ENCODE peak calls at places on chromosomes 5 and 9, in eight cellular contexts. One of them, this sample, is unnamed.
A peak's percentile ranks its signal among the peaks of the same experiment; 100 is the strongest.

GRCh38 chr5:74634611-74635286 is 5.8 kb downstream of the ENC1 start:
- DNase-seq in HCT116: no peak
- DNase-seq in lung: no peak
- DNase-seq in Peyer's patch: no peak
- DNase-seq in astrocyte: no peak
- DNase-seq in left ventricle myocardium inferior: no peak
- DNase-seq in fibroblast of lung: peak; percentile 48
- DNase-seq in upper lobe of left lung: no peak
- DNase-seq in this sample: no peak

GRCh38 chr9:20538956-20539355 is 83.3 kb downstream of the MLLT3 start:
- DNase-seq in lung: no peak
- DNase-seq in fibroblast of lung: peak; percentile 20
- DNase-seq in Peyer's patch: no peak
- DNase-seq in upper lobe of left lung: no peak
- DNase-seq in left ventricle myocardium inferior: no peak
- DNase-seq in astrocyte: no peak
- DNase-seq in HCT116: no peak
- DNase-seq in this sample: no peak

GRCh38 chr5:93922551-93922950 is 181.2 kb upstream of the POU5F2 start:
- DNase-seq in Peyer's patch: no peak
- DNase-seq in left ventricle myocardium inferior: no peak
- DNase-seq in astrocyte: no peak
- DNase-seq in fibroblast of lung: no peak
- DNase-seq in HCT116: no peak
- DNase-seq in lung: no peak
- DNase-seq in upper lobe of left lung: no peak
- DNase-seq in this sample: no peak

GRCh38 chr5:132479073-132479811 is 11.3 kb downstream of the IRF1 start:
- DNase-seq in lung: no peak
- DNase-seq in upper lobe of left lung: no peak
- DNase-seq in HCT116: no peak
- DNase-seq in astrocyte: no peak
- DNase-seq in fibroblast of lung: no peak
- DNase-seq in Peyer's patch: peak; percentile 24
- DNase-seq in left ventricle myocardium inferior: no peak
- DNase-seq in this sample: no peak

GRCh38 chr5:172283862-172284274 is 304 bp upstream of the UBTD2 start:
- DNase-seq in Peyer's patch: peak; percentile 91
- DNase-seq in fibroblast of lung: peak; percentile 78
- DNase-seq in astrocyte: peak; percentile 61
- DNase-seq in HCT116: no peak
- DNase-seq in lung: peak; percentile 85
- DNase-seq in upper lobe of left lung: peak; percentile 98
- DNase-seq in left ventricle myocardium inferior: peak; percentile 90
- DNase-seq in this sample: peak; percentile 91

GRCh38 chr9:19785230-19785629 is 3.6 kb downstream of the SLC24A2 start:
- DNase-seq in lung: no peak
- DNase-seq in HCT116: no peak
- DNase-seq in upper lobe of left lung: no peak
- DNase-seq in Peyer's patch: no peak
- DNase-seq in astrocyte: no peak
- DNase-seq in left ventricle myocardium inferior: no peak
- DNase-seq in fibroblast of lung: no peak
- DNase-seq in this sample: no peak

GRCh38 chr9:84670106-84670800 is 724 bp downstream of the NTRK2 start:
- DNase-seq in fibroblast of lung: peak; percentile 21
- DNase-seq in astrocyte: peak; percentile 2
- DNase-seq in lung: no peak
- DNase-seq in HCT116: no peak
- DNase-seq in Peyer's patch: no peak
- DNase-seq in left ventricle myocardium inferior: peak; percentile 30
- DNase-seq in upper lobe of left lung: peak; percentile 80
- DNase-seq in this sample: no peak

GRCh38 chr5:28082610-28083009 is 1044.2 kb upstream of the CDH9 start:
- DNase-seq in fibroblast of lung: no peak
- DNase-seq in lung: no peak
- DNase-seq in left ventricle myocardium inferior: no peak
- DNase-seq in astrocyte: no peak
- DNase-seq in upper lobe of left lung: peak; percentile 45
- DNase-seq in Peyer's patch: no peak
- DNase-seq in HCT116: no peak
- DNase-seq in this sample: no peak

GRCh38 chr5:175738126-175738525 is 80.3 kb downstream of the HRH2 start:
- DNase-seq in astrocyte: no peak
- DNase-seq in Peyer's patch: no peak
- DNase-seq in left ventricle myocardium inferior: no peak
- DNase-seq in upper lobe of left lung: no peak
- DNase-seq in lung: no peak
- DNase-seq in fibroblast of lung: no peak
- DNase-seq in HCT116: no peak
- DNase-seq in this sample: no peak

GRCh38 chr5:2805080-2805479 is 53.6 kb upstream of the IRX2 start:
- DNase-seq in fibroblast of lung: no peak
- DNase-seq in astrocyte: no peak
- DNase-seq in HCT116: no peak
- DNase-seq in lung: peak; percentile 69
- DNase-seq in upper lobe of left lung: no peak
- DNase-seq in Peyer's patch: no peak
- DNase-seq in left ventricle myocardium inferior: no peak
- DNase-seq in this sample: no peak

GRCh38 chr9:37960631-37961030 is 56.7 kb upstream of the SLC25A51 start:
- DNase-seq in upper lobe of left lung: no peak
- DNase-seq in Peyer's patch: no peak
- DNase-seq in fibroblast of lung: no peak
- DNase-seq in left ventricle myocardium inferior: no peak
- DNase-seq in HCT116: no peak
- DNase-seq in astrocyte: no peak
- DNase-seq in lung: no peak
- DNase-seq in this sample: no peak

GRCh38 chr9:121989010-121989409 is 104.1 kb downstream of the TTLL11 start:
- DNase-seq in upper lobe of left lung: no peak
- DNase-seq in astrocyte: no peak
- DNase-seq in lung: no peak
- DNase-seq in Peyer's patch: no peak
- DNase-seq in fibroblast of lung: no peak
- DNase-seq in HCT116: no peak
- DNase-seq in left ventricle myocardium inferior: no peak
- DNase-seq in this sample: peak; percentile 29

GRCh38 chr5:38657020-38657419 is 100.6 kb upstream of the LIFR start:
- DNase-seq in fibroblast of lung: no peak
- DNase-seq in upper lobe of left lung: no peak
- DNase-seq in astrocyte: no peak
- DNase-seq in Peyer's patch: no peak
- DNase-seq in lung: no peak
- DNase-seq in HCT116: no peak
- DNase-seq in left ventricle myocardium inferior: no peak
- DNase-seq in this sample: no peak

GRCh38 chr5:6469836-6470235 is 21.2 kb downstream of the UBE2QL1 start:
- DNase-seq in fibroblast of lung: no peak
- DNase-seq in left ventricle myocardium inferior: no peak
- DNase-seq in astrocyte: no peak
- DNase-seq in Peyer's patch: no peak
- DNase-seq in HCT116: no peak
- DNase-seq in lung: no peak
- DNase-seq in upper lobe of left lung: no peak
- DNase-seq in this sample: no peak

GRCh38 chr5:67141644-67142043 is 55.0 kb downstream of the CD180 start:
- DNase-seq in upper lobe of left lung: no peak
- DNase-seq in lung: no peak
- DNase-seq in Peyer's patch: no peak
- DNase-seq in left ventricle myocardium inferior: no peak
- DNase-seq in fibroblast of lung: no peak
- DNase-seq in astrocyte: no peak
- DNase-seq in HCT116: no peak
- DNase-seq in this sample: no peak

GRCh38 chr9:101848485-101848919 is 110.1 kb upstream of the GRIN3A start:
- DNase-seq in upper lobe of left lung: no peak
- DNase-seq in left ventricle myocardium inferior: no peak
- DNase-seq in HCT116: no peak
- DNase-seq in lung: no peak
- DNase-seq in astrocyte: peak; percentile 15
- DNase-seq in fibroblast of lung: peak; percentile 28
- DNase-seq in Peyer's patch: no peak
- DNase-seq in this sample: no peak

GRCh38 chr5:10934789-10935355 is 173.8 kb upstream of the DAP start:
- DNase-seq in astrocyte: no peak
- DNase-seq in HCT116: no peak
- DNase-seq in left ventricle myocardium inferior: no peak
- DNase-seq in Peyer's patch: no peak
- DNase-seq in fibroblast of lung: no peak
- DNase-seq in lung: no peak
- DNase-seq in upper lobe of left lung: peak; percentile 23
- DNase-seq in this sample: no peak

GRCh38 chr5:154534457-154535050 is 56.5 kb upstream of the HAND1 start:
- DNase-seq in HCT116: no peak
- DNase-seq in upper lobe of left lung: no peak
- DNase-seq in lung: no peak
- DNase-seq in fibroblast of lung: no peak
- DNase-seq in Peyer's patch: no peak
- DNase-seq in left ventricle myocardium inferior: no peak
- DNase-seq in astrocyte: no peak
- DNase-seq in this sample: no peak

DNA sequence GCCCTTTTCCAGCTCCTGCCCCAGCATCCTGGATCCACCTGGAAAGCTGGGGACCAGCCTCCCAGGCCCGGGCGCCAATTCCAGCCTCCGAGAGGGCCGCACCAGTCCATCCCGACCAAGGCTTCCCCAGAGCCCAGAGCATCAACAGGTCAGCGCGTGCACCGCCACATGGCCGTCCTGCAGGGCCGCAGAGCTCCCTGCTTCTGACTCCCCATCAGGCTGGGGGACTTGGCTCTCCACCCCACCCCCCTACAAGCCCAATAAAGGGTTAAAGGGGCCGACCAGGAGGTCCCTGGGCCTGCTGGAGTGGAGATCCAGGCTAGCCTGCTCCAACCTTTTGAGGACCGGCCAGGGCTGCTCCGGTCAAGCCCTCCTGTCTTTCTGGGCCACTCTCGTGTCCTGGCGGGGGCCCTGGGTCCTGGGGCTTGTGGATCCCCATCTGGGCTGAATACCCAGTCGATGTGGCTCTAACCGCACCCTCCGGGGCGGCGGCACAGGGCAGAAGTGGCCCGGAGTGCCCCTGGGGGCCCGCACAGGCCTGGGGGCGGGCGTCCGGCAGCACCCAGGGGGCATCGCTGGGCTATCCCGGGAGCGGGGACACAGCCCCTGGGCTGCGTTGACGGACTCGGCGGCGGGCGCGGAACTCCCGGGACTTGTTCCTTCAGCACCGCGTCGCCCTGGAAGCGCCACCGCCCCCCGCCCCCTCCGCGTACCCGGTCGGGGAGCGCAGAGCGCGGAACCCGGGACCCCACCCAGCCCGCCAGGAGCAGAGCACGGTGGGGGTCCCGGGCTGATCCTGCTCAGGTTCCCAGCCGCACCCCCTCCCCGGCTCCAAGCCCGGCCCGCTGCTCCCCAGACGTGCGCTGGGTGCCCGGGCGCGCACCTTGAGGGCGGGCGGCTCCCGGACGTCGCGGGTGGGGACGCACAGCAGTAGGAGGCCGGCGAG is 590 bp downstream of the ENTPD2 start:
- DNase-seq in Peyer's patch: no peak
- DNase-seq in astrocyte: no peak
- DNase-seq in lung: no peak
- DNase-seq in left ventricle myocardium inferior: no peak
- DNase-seq in HCT116: no peak
- DNase-seq in fibroblast of lung: no peak
- DNase-seq in upper lobe of left lung: peak; percentile 87
- DNase-seq in this sample: no peak
- H3K27me3 ChIP-seq in Peyer's patch: peaks cover 21% of the 10 kb centered on the region
- H3K27me3 ChIP-seq in astrocyte: peaks cover 25% of the 10 kb centered on the region
- H3K27me3 ChIP-seq in lung: peaks cover 4% of the 10 kb centered on the region
- H3K27me3 ChIP-seq in left ventricle myocardium inferior: peaks cover 64% of the 10 kb centered on the region
- H3K27me3 ChIP-seq in HCT116: no peaks in the 10 kb centered on the region
- H3K27me3 ChIP-seq in fibroblast of lung: peaks cover 22% of the 10 kb centered on the region
- H3K27me3 ChIP-seq in upper lobe of left lung: no peaks in the 10 kb centered on the region
- H3K27me3 ChIP-seq in this sample: peaks cover 9% of the 10 kb centered on the region

DNA sequence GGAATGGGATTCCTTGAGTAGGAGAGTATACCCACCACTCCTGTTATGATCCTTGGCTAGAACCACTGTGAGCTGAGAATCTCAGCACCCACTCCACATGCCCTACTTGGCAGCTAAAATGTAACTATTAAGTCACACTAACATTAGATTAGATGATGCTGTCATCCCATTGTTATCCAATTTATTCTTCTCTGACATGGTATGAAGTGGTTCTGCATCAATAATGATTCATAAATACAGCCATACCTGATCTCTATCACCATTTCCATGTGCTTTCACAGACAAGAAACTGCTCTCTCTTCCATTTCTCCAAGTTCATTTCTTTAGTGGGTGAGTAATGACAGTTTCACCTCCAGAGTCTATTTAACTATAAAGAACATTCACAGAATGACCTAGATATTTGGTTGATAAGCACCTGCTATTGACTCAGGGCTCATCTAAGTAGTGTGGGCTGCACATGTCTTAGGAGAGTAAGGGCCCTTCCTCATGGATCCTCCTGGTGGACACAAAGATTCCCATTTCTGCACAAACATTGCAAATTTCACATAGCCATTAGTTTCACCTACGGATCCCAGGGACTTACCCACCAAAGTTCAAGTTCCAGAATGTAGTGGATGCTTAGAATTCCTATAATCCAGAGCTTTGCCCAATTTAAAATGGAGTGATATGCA is 187.9 kb downstream of the EBF1 start:
- DNase-seq in left ventricle myocardium inferior: no peak
- DNase-seq in Peyer's patch: no peak
- DNase-seq in lung: no peak
- DNase-seq in upper lobe of left lung: no peak
- DNase-seq in HCT116: no peak
- DNase-seq in astrocyte: peak; percentile 6
- DNase-seq in fibroblast of lung: peak; percentile 10
- DNase-seq in this sample: peak; percentile 40
- TF ChIP-seq CTCF in left ventricle myocardium inferior: no peak
- TF ChIP-seq CTCF in Peyer's patch: no peak
- TF ChIP-seq CTCF in lung: no peak
- TF ChIP-seq CTCF in upper lobe of left lung: no peak
- TF ChIP-seq CTCF in HCT116: no peak
- TF ChIP-seq CTCF in astrocyte: no peak
- TF ChIP-seq CTCF in fibroblast of lung: no peak
- TF ChIP-seq CTCF in this sample: peak; percentile 34

GRCh38 chr5:107461770-107462169 is 209.0 kb downstream of the EFNA5 start:
- DNase-seq in lung: no peak
- DNase-seq in astrocyte: no peak
- DNase-seq in Peyer's patch: no peak
- DNase-seq in HCT116: no peak
- DNase-seq in fibroblast of lung: no peak
- DNase-seq in upper lobe of left lung: no peak
- DNase-seq in left ventricle myocardium inferior: no peak
- DNase-seq in this sample: no peak
- H3K4me1 ChIP-seq in lung: no peaks in the 10 kb centered on the region
- H3K4me1 ChIP-seq in astrocyte: peaks cover 12% of the 10 kb centered on the region
- H3K4me1 ChIP-seq in Peyer's patch: no peaks in the 10 kb centered on the region
- H3K4me1 ChIP-seq in HCT116: peaks cover 13% of the 10 kb centered on the region
- H3K4me1 ChIP-seq in fibroblast of lung: no peaks in the 10 kb centered on the region
- H3K4me1 ChIP-seq in upper lobe of left lung: no peaks in the 10 kb centered on the region
- H3K4me1 ChIP-seq in left ventricle myocardium inferior: peaks cover 35% of the 10 kb centered on the region
- H3K4me1 ChIP-seq in this sample: peaks cover 10% of the 10 kb centered on the region

DNA sequence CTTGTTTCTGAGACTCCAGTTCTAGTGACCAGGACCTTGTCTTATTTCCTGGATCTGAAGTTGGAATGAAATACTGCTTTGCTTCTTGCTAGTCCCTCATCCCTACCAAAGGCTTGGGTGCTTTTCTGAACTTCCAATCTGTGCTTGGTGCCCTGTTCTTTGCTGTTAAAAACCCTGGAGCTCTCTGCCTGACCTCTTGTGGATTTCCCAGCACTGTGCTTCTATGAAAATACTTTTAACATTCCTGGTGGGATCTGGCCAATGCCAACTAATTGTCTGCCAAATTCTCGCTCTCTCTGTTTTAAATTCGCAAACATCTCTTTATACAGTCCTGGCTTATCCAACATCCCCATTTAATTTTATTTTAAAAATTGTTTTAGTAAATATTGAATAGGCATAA is 26.7 kb upstream of the CSNK1G3 start:
- DNase-seq in Peyer's patch: no peak
- DNase-seq in astrocyte: no peak
- DNase-seq in upper lobe of left lung: no peak
- DNase-seq in HCT116: no peak
- DNase-seq in lung: no peak
- DNase-seq in left ventricle myocardium inferior: no peak
- DNase-seq in fibroblast of lung: no peak
- DNase-seq in this sample: no peak
- H3K27me3 ChIP-seq in Peyer's patch: no peaks in the 10 kb centered on the region
- H3K27me3 ChIP-seq in astrocyte: no peaks in the 10 kb centered on the region
- H3K27me3 ChIP-seq in upper lobe of left lung: no peaks in the 10 kb centered on the region
- H3K27me3 ChIP-seq in HCT116: no peaks in the 10 kb centered on the region
- H3K27me3 ChIP-seq in lung: no peaks in the 10 kb centered on the region
- H3K27me3 ChIP-seq in left ventricle myocardium inferior: peaks cover 5% of the 10 kb centered on the region
- H3K27me3 ChIP-seq in fibroblast of lung: no peaks in the 10 kb centered on the region
- H3K27me3 ChIP-seq in this sample: no peaks in the 10 kb centered on the region